ENCODE peak calls at places on chromosomes 11 and 22, in five cellular contexts. E is transverse colon, A is IMR-90, S is left ventricle myocardium inferior, W is uterus. U is an unnamed sample. For H3K4me1 and H3K36me3, the result is how much of the 10 kb centered on the place peaks cover.

GRCh38 chr22:42353883-42354727 is 78.1 kb downstream of the NFAM1 start:
- DNase-seq in E (no peak), W (no peak), A (peak), S (no peak), U (no peak)

GRCh38 chr11:1224491-1225385 is 1.9 kb downstream of the MUC5B start:
- DNase-seq in A (no peak), S (no peak), E (peak), W (no peak), U (no peak)

GRCh38 chr11:26765323-26765722 is 43.5 kb upstream of the SLC5A12 start:
- DNase-seq in S (no peak), E (no peak), A (no peak), W (no peak), U (no peak)

GRCh38 chr22:20034143-20034542 is 13.2 kb downstream of the TANGO2 start:
- DNase-seq in W (no peak), S (no peak), E (no peak), A (no peak), U (no peak)

GRCh38 chr11:129041611-129042018 is 98.9 kb upstream of the TP53AIP1 start:
- DNase-seq in A (peak), E (no peak), W (no peak), S (no peak), U (no peak)

GRCh38 chr11:94638902-94639373 is 71.8 kb downstream of the PIWIL4 start:
- DNase-seq in W (no peak), S (no peak), A (peak), E (no peak), U (no peak)

GRCh38 chr11:125063429-125064043 is 431 bp downstream of the SLC37A2 start:
- DNase-seq in A (no peak), W (no peak), S (no peak), E (no peak), U (no peak)

GRCh38 chr11:72821221-72821919 is 7.2 kb downstream of the ATG16L2 start:
- DNase-seq in E (peak), S (no peak), A (no peak), W (peak), U (no peak)

GRCh38 chr11:69402251-69402892 is 79.1 kb upstream of the LINC01488 start:
- DNase-seq in E (no peak), S (no peak), W (no peak), A (no peak), U (no peak)

GRCh38 chr11:116590844-116591575 is 181.8 kb downstream of the BUD13 start:
- DNase-seq in A (no peak), E (no peak), S (no peak), W (peak), U (no peak)

GRCh38 chr11:7600205-7600775 is 73.0 kb downstream of the CYB5R2 start:
- DNase-seq in A (peak), W (no peak), S (no peak), E (peak), U (no peak)

GRCh38 chr11:126561327-126561893 is 205.9 kb downstream of the ST3GAL4 start:
- DNase-seq in E (no peak), W (no peak), A (peak), S (peak), U (peak)

GRCh38 chr11:128790200-128790599 is 76.9 kb downstream of the KCNJ1 start:
- DNase-seq in E (no peak), W (no peak), A (peak), S (peak), U (no peak)

GRCh38 chr11:76607431-76607830 is 63.1 kb downstream of the LRRC32 start:
- DNase-seq in E (no peak), A (no peak), S (no peak), W (no peak), U (no peak)

GRCh38 chr22:38005943-38006342 is 21.6 kb upstream of the SOX10 start:
- DNase-seq in A (no peak), E (no peak), W (no peak), S (no peak), U (no peak)

GRCh38 chr11:16184588-16184987 is 171.8 kb downstream of the SOX6 start:
- DNase-seq in S (no peak), W (no peak), A (peak), E (peak), U (no peak)

GRCh38 chr11:121416909-121417567 is 35.1 kb upstream of the SORL1 start:
- DNase-seq in W (peak), E (peak), S (peak), A (peak), U (peak)

GRCh38 chr11:74388678-74389327 is 9.4 kb downstream of the PGM2L1 start:
- DNase-seq in S (no peak), E (peak), W (peak), A (peak), U (peak)

GRCh38 chr11:128686045-128686741 is 7.7 kb upstream of the FLI1 start:
- DNase-seq in E (no peak), W (no peak), S (no peak), A (no peak), U (no peak)

GRCh38 chr22:32082331-32082730 is 39.3 kb downstream of the SLC5A1 start:
- DNase-seq in S (no peak), E (no peak), A (no peak), W (no peak), U (no peak)

GRCh38 chr11:64318694-64319420 is 936 bp downstream of the PRDX5 start:
- DNase-seq in S (no peak), A (no peak), E (peak), W (peak), U (no peak)

GRCh38 chr11:125036933-125037332 is 26.2 kb upstream of the SLC37A2 start:
- DNase-seq in A (peak), W (no peak), S (no peak), E (no peak), U (no peak)

GRCh38 chr11:72478596-72479143 is 44.3 kb upstream of the CLPB start:
- DNase-seq in S (no peak), W (no peak), E (no peak), A (no peak), U (no peak)

GRCh38 chr11:115493488-115493887 is 10.7 kb downstream of the CADM1 start:
- DNase-seq in S (no peak), A (no peak), W (no peak), E (no peak), U (no peak)

GRCh38 chr11:4083198-4083597 is 11.4 kb upstream of the RRM1 start:
- DNase-seq in W (no peak), A (no peak), E (no peak), S (no peak), U (no peak)

GRCh38 chr11:11571893-11572292 is 49.9 kb downstream of the GALNT18 start:
- DNase-seq in A (no peak), W (no peak), S (no peak), E (no peak), U (no peak)

GRCh38 chr11:11577246-11577855 is 44.5 kb downstream of the GALNT18 start:
- DNase-seq in W (no peak), E (no peak), S (no peak), A (peak), U (no peak)

GRCh38 chr11:11570823-11571222 is 51.0 kb downstream of the GALNT18 start:
- DNase-seq in S (no peak), W (no peak), E (no peak), A (no peak), U (no peak)

GRCh38 chr11:11572386-11572785 is 49.4 kb downstream of the GALNT18 start:
- DNase-seq in E (no peak), S (no peak), W (no peak), A (peak), U (no peak)

GRCh38 chr11:11574373-11574772 is 47.4 kb downstream of the GALNT18 start:
- DNase-seq in E (no peak), W (no peak), S (no peak), A (no peak), U (no peak)
- H3K4me1 ChIP-seq in E (under half), W (under half), S (half or more), A (under half), U (under half)

GRCh38 chr11:34583818-34584217 is 37.1 kb upstream of the EHF start:
- DNase-seq in S (no peak), E (no peak), W (no peak), A (no peak), U (no peak)
- H3K36me3 ChIP-seq in S (under half), E (under half), W (under half), A (under half), U (under half)

DNA sequence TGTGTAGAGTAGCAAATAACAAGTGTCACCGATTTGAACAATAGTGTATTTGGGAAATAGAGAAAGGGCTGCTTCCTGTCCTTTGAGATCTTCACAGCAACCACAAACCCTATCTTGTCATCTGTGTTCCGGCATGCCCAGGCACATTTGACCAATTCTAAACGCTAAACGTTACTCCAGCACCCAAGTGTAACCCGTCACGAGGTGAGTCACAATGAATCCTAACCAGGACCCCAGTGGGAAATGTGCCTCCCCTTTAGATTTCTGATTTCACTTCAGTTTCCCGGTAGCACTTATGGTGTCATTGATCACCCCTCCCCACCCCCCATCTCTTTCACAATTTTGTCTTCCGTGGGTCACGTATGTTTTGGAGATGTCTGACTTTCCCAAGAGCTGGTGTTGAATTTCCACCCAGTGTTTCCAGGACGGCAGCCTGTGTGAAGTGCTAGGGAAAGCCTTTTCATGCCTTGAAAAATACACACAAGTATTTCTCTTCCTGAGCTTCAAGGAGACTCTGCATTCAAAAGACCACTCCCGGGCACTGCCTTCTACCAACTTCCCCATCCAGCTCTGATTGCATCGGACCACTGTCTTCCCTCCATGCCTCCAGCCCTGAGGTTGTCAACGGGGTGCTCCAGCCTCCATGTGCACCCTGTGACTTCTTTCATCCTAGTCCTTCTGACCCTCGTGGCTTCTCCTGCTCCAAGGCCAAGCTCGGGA is 10.5 kb upstream of the C11orf24 start:
- DNase-seq in E (no peak), A (no peak), W (no peak), S (no peak), U (peak)
- H3K4me3 ChIP-seq in E (no peak), A (no peak), W (no peak), S (no peak), U (peak)

GRCh38 chr11:83019888-83020579 is 51.7 kb downstream of the RAB30 start:
- DNase-seq in A (no peak), S (peak), E (peak), W (no peak), U (no peak)

GRCh38 chr11:83023410-83023809 is 48.3 kb downstream of the RAB30 start:
- DNase-seq in S (no peak), W (no peak), E (no peak), A (no peak), U (no peak)

GRCh38 chr11:83024270-83024854 is 47.3 kb downstream of the RAB30 start:
- DNase-seq in W (no peak), S (no peak), E (peak), A (no peak), U (no peak)

GRCh38 chr11:83020942-83021779 is 50.5 kb downstream of the RAB30 start:
- DNase-seq in S (no peak), A (no peak), E (no peak), W (no peak), U (no peak)

GRCh38 chr11:83021780-83022125 is 49.9 kb downstream of the RAB30 start:
- DNase-seq in E (no peak), W (no peak), A (no peak), S (no peak), U (no peak)
- H3K4me1 ChIP-seq in E (under half), W (under half), A (under half), S (half or more), U (under half)

GRCh38 chr22:24067587-24068376 is 56.7 kb downstream of the CABIN1 start:
- DNase-seq in S (no peak), E (peak), A (no peak), W (no peak), U (no peak)
- H3K36me3 ChIP-seq in S (half or more), E (under half), A (half or more), W (under half), U (half or more)

DNA sequence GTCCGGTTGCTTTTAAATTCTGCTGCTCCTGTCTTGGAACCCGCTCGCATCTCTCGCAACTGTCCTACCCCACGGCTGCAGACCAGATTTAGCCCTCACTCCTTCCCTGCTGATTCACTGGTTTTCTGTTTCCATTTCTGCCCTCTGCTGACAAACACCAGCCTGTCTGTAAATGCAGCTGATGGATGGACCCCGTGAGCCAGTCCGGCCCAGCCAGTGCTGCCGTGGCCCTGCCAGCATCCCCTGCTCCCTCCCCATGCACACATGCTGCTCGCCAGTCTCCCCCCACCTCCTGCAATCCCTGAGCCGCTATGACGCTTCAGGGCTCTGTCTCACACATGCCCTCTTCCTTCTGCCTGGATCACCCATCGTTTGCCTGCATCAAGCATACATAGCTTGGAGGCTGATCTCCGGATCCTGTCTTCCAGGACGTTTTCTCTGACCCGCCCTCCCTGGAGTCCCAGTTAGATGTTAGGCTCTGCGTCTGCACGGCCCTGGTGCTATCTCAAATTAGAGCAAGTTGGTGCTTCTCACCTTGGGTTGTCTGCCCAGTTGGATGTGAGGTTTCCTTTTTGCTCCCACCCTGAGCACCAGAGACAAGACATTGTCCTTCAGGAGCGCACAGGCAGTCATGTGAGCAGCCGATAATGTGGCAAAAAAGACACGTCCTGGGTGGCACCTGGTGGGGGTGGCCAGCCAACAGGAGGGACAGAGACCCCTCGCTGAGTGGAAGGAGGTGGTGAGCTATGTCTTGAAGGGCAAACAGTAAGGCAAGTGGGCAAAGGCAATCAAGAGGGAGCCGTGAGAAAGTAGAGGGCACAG is 4.3 kb upstream of the ACR start:
- DNase-seq in A (peak), E (peak), W (no peak), S (peak), U (no peak)
- H3K4me3 ChIP-seq in A (peak), E (no peak), W (no peak), S (no peak), U (no peak)

GRCh38 chr22:23220485-23221350 is 40.4 kb downstream of the BCR start:
- DNase-seq in W (no peak), A (peak), S (peak), E (peak), U (peak)
- H3K4me1 ChIP-seq in W (under half), A (under half), S (half or more), E (half or more), U (half or more)

GRCh38 chr22:17541476-17541875 is 21.8 kb upstream of the SLC25A18 start:
- DNase-seq in E (no peak), S (no peak), W (no peak), A (no peak), U (no peak)

GRCh38 chr22:17537155-17537554 is 26.1 kb upstream of the SLC25A18 start:
- DNase-seq in E (no peak), A (no peak), W (no peak), S (no peak), U (no peak)

GRCh38 chr22:17547995-17548755 is 15.1 kb upstream of the SLC25A18 start:
- DNase-seq in W (no peak), S (no peak), E (no peak), A (no peak), U (no peak)

GRCh38 chr22:17540481-17540880 is 22.8 kb upstream of the SLC25A18 start:
- DNase-seq in S (no peak), A (no peak), E (no peak), W (no peak), U (peak)

GRCh38 chr22:17542452-17542851 is 20.8 kb upstream of the SLC25A18 start:
- DNase-seq in W (no peak), A (no peak), S (no peak), E (no peak), U (no peak)
- H3K36me3 ChIP-seq in W (under half), A (under half), S (under half), E (under half), U (under half)

DNA sequence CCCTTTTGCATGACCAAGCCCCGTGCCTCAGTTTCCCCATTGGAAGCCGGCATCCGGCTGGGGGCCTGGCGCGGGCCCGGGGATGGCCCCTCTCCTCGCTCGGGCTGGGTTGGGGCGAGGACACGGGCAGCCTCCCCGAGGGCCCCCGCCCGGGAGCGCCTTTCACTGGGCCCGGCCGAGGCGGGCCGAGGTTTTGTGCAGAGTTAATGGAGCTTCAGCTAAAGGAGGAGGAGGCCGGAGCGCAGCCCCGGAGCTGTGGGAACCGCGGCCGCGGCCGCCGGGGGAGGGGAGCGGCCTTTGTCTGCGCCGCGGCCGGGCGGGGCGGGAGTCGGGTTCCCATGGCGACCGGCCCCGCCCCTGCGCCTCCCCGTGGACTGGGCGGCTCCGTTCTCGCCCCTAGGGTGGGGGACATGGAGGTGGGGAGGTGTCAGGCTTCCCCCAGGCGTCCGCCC is 1.4 kb upstream of the MAPK11 start:
- DNase-seq in A (peak), S (peak), E (peak), W (peak), U (peak)
- H3K4me3 ChIP-seq in A (no peak), S (peak), E (peak), W (peak), U (peak)

GRCh38 chr22:45497746-45498145 is 4.9 kb upstream of the FBLN1 start:
- DNase-seq in W (peak), A (peak), S (no peak), E (no peak), U (no peak)

GRCh38 chr22:45499746-45500145 is 2.9 kb upstream of the FBLN1 start:
- DNase-seq in S (peak), W (peak), A (no peak), E (peak), U (no peak)

GRCh38 chr22:45493286-45493771 is 9.4 kb upstream of the FBLN1 start:
- DNase-seq in S (no peak), W (peak), A (no peak), E (no peak), U (no peak)

GRCh38 chr22:45497268-45497667 is 5.4 kb upstream of the FBLN1 start:
- DNase-seq in E (no peak), A (peak), S (no peak), W (no peak), U (no peak)

GRCh38 chr22:45496451-45496941 is 6.2 kb upstream of the FBLN1 start:
- DNase-seq in E (no peak), S (no peak), A (no peak), W (peak), U (no peak)
- H3K4me1 ChIP-seq in E (under half), S (under half), A (under half), W (under half), U (under half)

U was measured in DND-41.